ENCODE peak calls at places on chromosomes 13 and 19, in seven cellular contexts. L is Calu3, F is NCI-H146, W is EH, T is tibial nerve, H is A549, P is fibroblast of gingiva. C is an unnamed sample.

GRCh38 chr19:46115396-46116109 is 8.9 kb downstream of the IGFL3 start:
- DNase-seq in T (no peak), P (no peak), H (peak; percentile 70), L (no peak), F (peak; percentile 39), W (peak; percentile 72), C (no peak)

GRCh38 chr13:98992355-98992754 is 14.5 kb upstream of the DOCK9 start:
- DNase-seq in T (no peak), F (no peak), W (no peak), H (no peak), P (no peak), L (no peak), C (no peak)

GRCh38 chr13:112067871-112068305 is 939 bp downstream of the SOX1 start:
- DNase-seq in H (no peak), L (no peak), T (no peak), W (no peak), F (peak; percentile 30), P (no peak), C (no peak)

GRCh38 chr19:46080561-46080960 is 39.8 kb upstream of the IGFL4 start:
- DNase-seq in H (no peak), T (no peak), F (peak; percentile 85), L (peak; percentile 28), W (peak; percentile 86), P (no peak), C (no peak)

GRCh38 chr13:25232937-25233515 is 54.3 kb downstream of the MTMR6 start:
- DNase-seq in T (no peak), L (no peak), H (peak; percentile 13), W (peak; percentile 44), P (peak; percentile 15), F (peak; percentile 39), C (no peak)

GRCh38 chr19:511101-511841 is 4.0 kb downstream of the TPGS1 start:
- DNase-seq in L (no peak), T (no peak), P (no peak), W (peak; percentile 43), H (no peak), F (peak; percentile 98), C (no peak)

GRCh38 chr13:113410472-113411201 is 42.7 kb downstream of the ADPRHL1 start:
- DNase-seq in T (peak; percentile 30), H (peak; percentile 41), F (peak; percentile 30), P (peak; percentile 89), L (peak; percentile 12), W (peak; percentile 91), C (peak; percentile 71)

GRCh38 chr19:2333807-2334211 is 5.3 kb downstream of the SPPL2B start:
- DNase-seq in L (no peak), T (no peak), W (no peak), P (no peak), H (no peak), F (no peak), C (no peak)

GRCh38 chr13:24279267-24279666 is 30.1 kb upstream of the C1QTNF9 start:
- DNase-seq in F (no peak), P (no peak), L (no peak), W (no peak), T (no peak), H (no peak), C (no peak)

GRCh38 chr13:21164631-21165030 is 11.7 kb downstream of the SKA3 start:
- DNase-seq in P (no peak), T (no peak), H (no peak), W (no peak), F (no peak), L (no peak), C (no peak)

GRCh38 chr13:41541142-41541938 is 84.0 kb downstream of the RGCC start:
- DNase-seq in F (no peak), P (no peak), L (no peak), H (no peak), W (no peak), T (no peak), C (no peak)

GRCh38 chr19:3554254-3555083 is 2.9 kb downstream of the MFSD12 start:
- DNase-seq in W (no peak), L (no peak), F (no peak), P (no peak), H (no peak), T (no peak), C (no peak)

GRCh38 chr13:37597477-37597876 is 1.1 kb downstream of the POSTN start:
- DNase-seq in P (no peak), W (no peak), H (no peak), F (no peak), T (no peak), L (no peak), C (no peak)

GRCh38 chr13:40109324-40109958 is 454.0 kb downstream of the COG6 start:
- DNase-seq in P (peak; percentile 88), W (peak; percentile 92), F (no peak), H (peak; percentile 5), L (peak; percentile 17), T (no peak), C (peak; percentile 89)

GRCh38 chr19:49677901-49678674 is 1.0 kb downstream of the PRMT1 start:
- DNase-seq in P (peak; percentile 32), F (peak; percentile 80), L (peak; percentile 86), T (peak; percentile 83), W (peak; percentile 67), H (peak; percentile 91), C (no peak)

GRCh38 chr13:60267498-60268202 is 103.9 kb upstream of the DIAPH3 start:
- DNase-seq in W (peak; percentile 9), T (no peak), P (no peak), L (no peak), H (no peak), F (no peak), C (no peak)

GRCh38 chr13:109892101-109892500 is 105.7 kb upstream of the IRS2 start:
- DNase-seq in L (no peak), W (no peak), F (no peak), H (no peak), P (no peak), T (no peak), C (no peak)

GRCh38 chr13:110624766-110625756 is 9.7 kb downstream of the NAXD start:
- DNase-seq in T (no peak), W (no peak), H (no peak), P (no peak), F (no peak), L (no peak), C (no peak)